ENCODE peak calls at places on chromosomes 5 and 9, in four cellular contexts. H is mesendoderm, M is aorta, K is HCT116. N is an unnamed sample.

GRCh38 chr9:91991621-91992435 is 41.8 kb upstream of the ROR2 start:
- DNase-seq in M (no peak), K (no peak), H (no peak), N (no peak)

GRCh38 chr9:93896093-93896492 is 59.1 kb downstream of the BARX1 start:
- DNase-seq in K (no peak), H (no peak), M (no peak), N (no peak)

GRCh38 chr5:140565024-140565779 is 574 bp downstream of the SLC35A4 start:
- DNase-seq in H (no peak), K (no peak), M (no peak), N (no peak)

GRCh38 chr5:91598216-91598615 is 215.1 kb upstream of the ARRDC3 start:
- DNase-seq in H (no peak), K (no peak), M (no peak), N (no peak)

GRCh38 chr9:69044226-69045219 is 9.0 kb downstream of the FXN start:
- DNase-seq in K (no peak), H (peak), M (no peak), N (no peak)

GRCh38 chr5:148956632-148957385 is 106.1 kb downstream of the SH3TC2 start:
- DNase-seq in M (no peak), H (peak), K (no peak), N (no peak)

GRCh38 chr5:37875051-37875787 is 35.4 kb upstream of the GDNF start:
- DNase-seq in H (peak), M (no peak), K (no peak), N (no peak)

GRCh38 chr9:114178756-114179450 is 23.6 kb downstream of the COL27A1 start:
- DNase-seq in K (no peak), H (no peak), M (peak), N (no peak)

GRCh38 chr5:142680605-142681259 is 5.2 kb downstream of the FGF1 start:
- DNase-seq in H (peak), M (no peak), K (peak), N (no peak)

GRCh38 chr5:170181902-170182301 is 50.9 kb upstream of the C5orf58 start:
- DNase-seq in H (no peak), K (no peak), M (no peak), N (no peak)

GRCh38 chr9:128168731-128169308 is 8.8 kb downstream of the BBLN start:
- DNase-seq in H (no peak), K (no peak), M (no peak), N (no peak)

GRCh38 chr5:139456776-139457175 is 5.8 kb downstream of the ECSCR start:
- DNase-seq in M (peak), K (no peak), H (no peak), N (no peak)

GRCh38 chr5:13976223-13976622 is 31.7 kb upstream of the DNAH5 start:
- DNase-seq in K (no peak), M (no peak), H (no peak), N (no peak)

GRCh38 chr9:120532475-120532874 is 47.5 kb downstream of the CDK5RAP2 start:
- DNase-seq in M (peak), K (peak), H (no peak), N (no peak)

GRCh38 chr5:18792145-18792544 is 1157.9 kb downstream of the TAF11L14 start:
- DNase-seq in H (no peak), M (no peak), K (no peak), N (no peak)

GRCh38 chr9:114027901-114028465 is 50.1 kb downstream of the AMBP start:
- DNase-seq in H (no peak), K (no peak), M (no peak), N (peak)

GRCh38 chr9:135087489-135087791 is at the start of gene OLFM1:
- DNase-seq in K (peak), M (peak), H (peak), N (peak)

GRCh38 chr9:88593537-88594185 is 58.7 kb downstream of the NXNL2 start:
- DNase-seq in K (peak), M (no peak), H (peak), N (peak)

GRCh38 chr5:73039082-73039481 is 81.3 kb upstream of the TMEM171 start:
- DNase-seq in H (peak), K (no peak), M (no peak), N (no peak)

GRCh38 chr5:102720954-102721353 is 34.2 kb upstream of the PAM start:
- DNase-seq in K (no peak), H (no peak), M (no peak), N (no peak)

GRCh38 chr9:27457445-27457844 is 66.6 kb upstream of the IFNK start:
- DNase-seq in K (no peak), M (no peak), H (peak), N (no peak)

GRCh38 chr5:139131062-139131856 is 66.9 kb downstream of the SIL1 start:
- DNase-seq in M (peak), H (no peak), K (no peak), N (no peak)

GRCh38 chr5:68418230-68418629 is 202.7 kb downstream of the PIK3R1 start:
- DNase-seq in K (no peak), M (no peak), H (no peak), N (no peak)

GRCh38 chr9:124040186-124040920 is 28.8 kb downstream of the LHX2 start:
- DNase-seq in H (no peak), M (no peak), K (no peak), N (no peak)

GRCh38 chr9:75132244-75132643 is 43.9 kb downstream of the OSTF1 start:
- DNase-seq in M (no peak), K (no peak), H (no peak), N (no peak)

GRCh38 chr9:127783111-127783621 is 2.7 kb upstream of the CDK9 start:
- DNase-seq in K (no peak), H (no peak), M (peak), N (no peak)

GRCh38 chr5:132470596-132470995 is 20.0 kb downstream of the IRF1 start:
- DNase-seq in K (no peak), M (no peak), H (no peak), N (no peak)

GRCh38 chr9:83662933-83663332 is 40.0 kb downstream of the IDNK start:
- DNase-seq in K (no peak), H (no peak), M (no peak), N (no peak)

GRCh38 chr5:370311-370958 is 48.9 kb downstream of the AHRR start:
- DNase-seq in K (no peak), M (peak), H (no peak), N (no peak)

GRCh38 chr9:22238809-22239684 is 207.6 kb upstream of the DMRTA1 start:
- DNase-seq in K (peak), M (no peak), H (peak), N (peak)

GRCh38 chr5:112475747-112476435 is 56.8 kb upstream of the EPB41L4A start:
- DNase-seq in M (no peak), H (peak), K (no peak), N (no peak)

GRCh38 chr5:11384441-11385250 is 519.6 kb downstream of the CTNND2 start:
- DNase-seq in M (no peak), H (peak), K (no peak), N (no peak)
- H3K4me3 ChIP-seq in M (no peak), H (no peak), K (no peak), N (no peak)

DNA sequence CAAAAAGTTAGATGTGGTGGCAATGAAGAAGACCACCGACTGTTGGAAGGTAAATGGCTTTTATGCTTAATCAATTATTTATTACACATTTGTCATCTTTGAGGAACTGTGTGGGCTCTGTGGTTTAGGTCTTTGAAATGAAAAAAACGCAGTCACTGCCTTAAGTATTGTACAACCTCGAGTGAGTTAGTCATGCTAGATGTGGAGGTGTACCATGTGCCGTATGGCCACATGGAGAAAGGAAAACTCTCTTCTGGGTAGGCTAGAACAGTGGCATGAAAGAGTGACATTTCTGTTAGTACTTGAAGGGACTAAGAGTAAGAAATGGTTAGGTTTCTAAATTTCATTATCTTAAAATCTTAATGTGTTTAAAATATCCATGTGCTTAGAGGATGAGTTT is 166.1 kb downstream of the HACD4 start:
- DNase-seq in H (no peak), K (no peak), M (no peak), N (no peak)
- H3K4me3 ChIP-seq in H (no peak), K (no peak), M (no peak), N (no peak)

GRCh38 chr9:125142560-125143376 is 560 bp downstream of the SCAI start:
- DNase-seq in K (no peak), H (peak), M (no peak), N (peak)
- H3K4me3 ChIP-seq in K (peak), H (peak), M (peak), N (peak)

DNA sequence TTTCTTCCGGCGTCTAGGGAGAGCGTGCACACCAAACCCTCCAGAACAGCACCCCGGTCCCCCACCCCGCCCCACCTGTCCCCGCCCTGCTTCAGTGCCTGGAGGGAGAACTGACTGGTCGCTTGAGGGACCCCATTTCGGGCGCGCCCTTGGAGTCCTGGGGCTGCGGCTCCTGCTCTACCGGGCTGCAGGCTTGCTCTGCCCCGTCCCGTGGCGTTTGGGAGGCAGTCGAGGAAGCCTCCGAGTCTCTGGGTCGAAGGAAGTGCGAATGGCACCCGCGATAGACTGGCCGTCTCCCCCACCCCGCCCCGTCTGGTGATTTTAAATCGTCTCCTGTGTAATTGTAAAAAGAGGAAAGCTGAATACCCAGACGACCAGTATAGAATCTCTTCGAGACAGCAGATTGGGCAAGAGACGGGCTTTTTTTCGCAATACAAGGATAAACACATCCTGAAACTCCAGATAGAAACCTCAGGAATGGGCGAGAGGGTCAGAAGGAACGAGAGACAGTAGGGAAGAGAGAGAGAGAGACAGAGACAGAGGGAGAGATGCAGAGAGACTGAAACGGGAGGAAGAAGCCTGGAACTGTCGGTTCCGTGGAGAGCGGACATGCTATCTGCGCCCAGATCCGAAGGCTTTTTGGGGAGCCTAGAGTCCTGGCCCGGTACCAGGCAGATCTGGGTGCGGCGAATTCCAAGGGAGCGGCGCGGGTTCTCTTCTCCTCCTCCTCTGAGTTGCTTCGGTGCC is 9.9 kb downstream of the PRDM6 start:
- DNase-seq in M (peak), H (peak), K (no peak), N (no peak)
- H3K4me3 ChIP-seq in M (peak), H (no peak), K (peak), N (peak)

GRCh38 chr9:116151966-116152381 is 1.6 kb upstream of the PAPPA start:
- DNase-seq in K (no peak), M (no peak), H (no peak), N (no peak)

GRCh38 chr9:116153765-116154333 is at the start of gene PAPPA:
- DNase-seq in M (no peak), K (no peak), H (no peak), N (no peak)

GRCh38 chr9:116154334-116154975 is 864 bp downstream of the PAPPA start:
- DNase-seq in H (peak), M (peak), K (no peak), N (no peak)

GRCh38 chr9:116152390-116152789 is 1.2 kb upstream of the PAPPA start:
- DNase-seq in H (no peak), M (no peak), K (no peak), N (peak)

DNA sequence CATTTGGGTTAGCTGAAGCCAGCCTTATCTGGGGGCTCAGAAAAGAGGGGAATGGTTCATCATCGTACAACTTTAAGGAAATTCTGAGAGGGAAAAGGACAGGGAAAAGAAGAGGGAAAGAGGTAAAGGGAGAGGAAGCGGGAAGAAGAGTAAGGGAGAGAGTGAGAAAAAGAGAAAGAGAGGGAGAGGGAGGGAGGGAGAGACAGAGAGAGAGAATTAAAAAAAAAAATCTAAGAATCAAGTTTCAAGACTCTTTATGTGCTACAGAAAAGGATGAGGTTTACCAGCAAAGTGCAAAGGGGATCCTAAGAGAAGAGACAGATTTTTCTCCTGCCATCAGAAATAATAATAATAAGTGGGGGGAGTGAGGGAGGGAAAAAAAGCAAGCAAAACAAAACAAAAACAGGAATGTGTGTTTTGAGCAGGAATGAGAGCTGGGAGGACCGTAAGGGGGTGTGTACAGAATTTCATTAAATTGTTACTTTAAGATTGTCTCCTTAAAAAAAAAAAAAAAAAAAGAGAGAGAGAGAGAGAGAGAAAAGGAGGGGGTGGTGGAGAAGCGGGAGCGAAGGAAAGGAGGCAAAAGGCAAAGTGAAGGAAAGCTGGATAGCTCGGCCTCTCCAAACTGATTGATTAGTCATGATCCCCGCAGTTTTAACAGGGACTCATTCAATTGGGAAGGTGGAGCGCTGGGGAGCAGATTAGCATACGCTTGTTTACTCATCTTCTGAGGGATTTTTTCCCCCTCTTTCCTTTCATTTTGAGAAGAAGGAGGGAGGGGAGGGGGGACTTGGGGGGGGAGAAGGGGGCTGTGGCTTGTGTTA is 438 bp upstream of the PAPPA start:
- DNase-seq in H (peak), K (no peak), M (no peak), N (no peak)
- H3K4me3 ChIP-seq in H (no peak), K (no peak), M (peak), N (no peak)

GRCh38 chr5:88882321-88883038 is 504 bp downstream of the MEF2C start:
- DNase-seq in H (no peak), M (no peak), K (no peak), N (peak)

GRCh38 chr5:88879724-88880123 is 3.3 kb downstream of the MEF2C start:
- DNase-seq in H (peak), K (no peak), M (no peak), N (no peak)

GRCh38 chr5:88881566-88881965 is 1.4 kb downstream of the MEF2C start:
- DNase-seq in H (no peak), M (no peak), K (no peak), N (peak)

GRCh38 chr5:88878976-88879375 is 4.0 kb downstream of the MEF2C start:
- DNase-seq in H (no peak), K (no peak), M (no peak), N (no peak)

DNA sequence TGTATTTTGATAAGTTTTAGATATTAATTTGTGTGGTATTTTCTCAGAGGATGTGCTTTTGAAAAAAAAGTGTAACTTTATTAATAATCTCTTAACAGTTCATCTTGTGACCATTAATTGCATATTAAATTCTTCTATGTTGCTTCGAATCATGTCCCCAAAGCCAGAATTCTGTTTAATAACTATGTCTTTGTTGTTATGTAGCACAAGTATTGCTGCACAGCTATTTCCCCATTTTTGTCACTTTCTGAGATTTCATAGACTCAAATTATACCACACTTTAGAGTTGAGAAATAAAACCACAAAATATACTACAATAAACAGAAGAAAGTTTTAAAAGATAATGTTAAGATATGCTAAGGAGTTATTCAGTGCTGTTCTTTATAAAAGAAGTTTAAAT is 2.8 kb downstream of the MEF2C start:
- DNase-seq in H (no peak), K (no peak), M (no peak), N (no peak)
- H3K4me3 ChIP-seq in H (no peak), K (no peak), M (peak), N (peak)

GRCh38 chr5:125409496-125410351 is 663.3 kb upstream of the ZNF608 start:
- DNase-seq in M (no peak), H (peak), K (no peak), N (peak)
- H3K4me3 ChIP-seq in M (peak), H (no peak), K (no peak), N (no peak)

GRCh38 chr5:134070648-134070978 is 43.9 kb upstream of the TCF7 start:
- DNase-seq in H (no peak), M (no peak), K (no peak), N (no peak)
- H3K4me3 ChIP-seq in H (no peak), M (no peak), K (no peak), N (peak)

DNA sequence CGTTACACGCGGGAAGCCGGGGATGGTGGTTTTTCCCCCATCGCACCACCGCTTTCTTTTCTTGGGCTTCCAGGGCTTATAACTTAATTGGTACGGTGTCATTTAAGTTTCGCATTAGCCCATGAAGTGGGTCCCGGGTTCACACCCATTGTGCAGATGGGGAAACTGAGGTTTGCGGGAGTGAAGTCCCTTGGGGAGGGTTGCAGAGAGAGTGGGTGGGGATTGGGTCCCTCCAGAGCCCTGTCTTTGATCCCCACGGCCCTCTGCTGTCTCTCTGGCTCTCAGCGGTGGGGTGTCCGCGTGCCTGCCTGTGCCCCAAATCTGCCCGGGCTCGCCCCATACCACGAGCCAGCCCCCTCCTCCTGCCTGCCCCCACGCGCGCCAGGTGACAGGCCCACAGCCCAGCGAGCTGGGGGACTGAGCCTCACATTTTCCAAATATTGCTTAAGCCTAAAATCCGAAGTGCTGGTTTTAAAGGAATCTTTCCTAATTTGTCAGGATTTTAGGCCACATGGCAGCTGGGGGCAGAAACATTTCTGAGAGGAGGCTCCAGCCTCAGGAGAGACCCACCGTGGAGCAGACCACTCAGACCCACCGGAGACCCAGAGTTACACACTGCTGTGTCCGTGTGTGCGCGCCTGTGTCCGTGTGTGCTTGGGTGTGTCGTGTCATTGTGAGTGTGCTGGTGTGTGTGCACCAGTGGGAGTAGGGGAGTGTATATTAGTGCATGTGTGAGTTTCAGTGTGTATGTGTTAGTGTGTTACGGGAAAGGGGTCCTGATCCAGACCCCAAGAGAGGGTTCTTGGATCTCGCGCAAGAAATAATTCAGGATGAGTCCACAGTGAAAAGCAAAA is 159.5 kb upstream of the IER5L start:
- DNase-seq in K (no peak), H (no peak), M (no peak), N (no peak)
- H3K4me3 ChIP-seq in K (no peak), H (no peak), M (no peak), N (no peak)

DNA sequence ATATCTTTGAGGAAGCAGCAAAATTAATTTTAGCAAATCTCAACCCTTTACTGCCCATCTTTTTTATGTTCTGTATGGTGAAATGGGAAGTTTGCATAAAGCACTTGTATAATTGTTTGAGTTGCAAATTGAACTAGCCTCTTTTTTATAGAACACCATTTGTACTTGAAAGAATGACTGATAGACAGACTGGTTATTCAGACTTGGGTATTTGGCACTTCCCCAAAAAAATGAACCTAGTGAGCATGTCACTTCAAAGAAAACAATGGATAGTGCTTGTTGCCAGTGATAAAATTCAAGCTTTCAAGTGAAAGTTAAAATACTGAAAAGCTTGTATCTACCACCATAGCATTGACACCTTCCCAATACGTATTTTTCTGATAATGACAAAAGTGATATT is 115.8 kb downstream of the ERCC6L2 start:
- DNase-seq in H (no peak), K (no peak), M (no peak), N (peak)
- H3K4me3 ChIP-seq in H (no peak), K (no peak), M (no peak), N (no peak)